ENCODE peak calls at places on chromosomes 1 and 21, in four cellular contexts. One of them, this sample, is unnamed. For H4K20me1, the result is how much of the 10 kb centered on the place peaks cover.

GRCh38 chr1:177229781-177230180 is 59.0 kb downstream of the BRINP2 start:
- DNase-seq in HCT116: no peak
- DNase-seq in endothelial cell of umbilical vein: no peak
- DNase-seq in Karpas-422: no peak
- DNase-seq in this sample: no peak

GRCh38 chr1:60903591-60903990 is 178.8 kb upstream of the NFIA start:
- DNase-seq in HCT116: no peak
- DNase-seq in endothelial cell of umbilical vein: no peak
- DNase-seq in Karpas-422: no peak
- DNase-seq in this sample: no peak

GRCh38 chr1:24481098-24481497 is 21.5 kb upstream of the RCAN3 start:
- DNase-seq in HCT116: no peak
- DNase-seq in endothelial cell of umbilical vein: no peak
- DNase-seq in Karpas-422: no peak
- DNase-seq in this sample: no peak

GRCh38 chr1:46718340-46718726 is 581 bp downstream of the EFCAB14 start:
- DNase-seq in HCT116: no peak
- DNase-seq in endothelial cell of umbilical vein: no peak
- DNase-seq in Karpas-422: peak
- DNase-seq in this sample: no peak

GRCh38 chr1:28926629-28927441 is 12.5 kb downstream of the EPB41 start:
- DNase-seq in HCT116: no peak
- DNase-seq in endothelial cell of umbilical vein: peak
- DNase-seq in Karpas-422: no peak
- DNase-seq in this sample: no peak

GRCh38 chr1:151611832-151612505 is at the start of gene SNX27:
- DNase-seq in HCT116: peak
- DNase-seq in endothelial cell of umbilical vein: peak
- DNase-seq in Karpas-422: peak
- DNase-seq in this sample: peak

GRCh38 chr1:102837551-102837950 is 270.8 kb downstream of the COL11A1 start:
- DNase-seq in HCT116: no peak
- DNase-seq in endothelial cell of umbilical vein: no peak
- DNase-seq in Karpas-422: no peak
- DNase-seq in this sample: no peak

GRCh38 chr1:178121883-178122282 is 28.0 kb downstream of the RASAL2 start:
- DNase-seq in HCT116: no peak
- DNase-seq in endothelial cell of umbilical vein: no peak
- DNase-seq in Karpas-422: no peak
- DNase-seq in this sample: no peak

GRCh38 chr1:92096317-92096716 is 16.2 kb downstream of the BTBD8 start:
- DNase-seq in HCT116: no peak
- DNase-seq in endothelial cell of umbilical vein: no peak
- DNase-seq in Karpas-422: no peak
- DNase-seq in this sample: peak

GRCh38 chr1:234484218-234484617 is 5.2 kb upstream of the TARBP1 start:
- DNase-seq in HCT116: no peak
- DNase-seq in endothelial cell of umbilical vein: no peak
- DNase-seq in Karpas-422: no peak
- DNase-seq in this sample: no peak

GRCh38 chr1:30386145-30386926 is 337.0 kb downstream of the MATN1 start:
- DNase-seq in HCT116: no peak
- DNase-seq in endothelial cell of umbilical vein: no peak
- DNase-seq in Karpas-422: no peak
- DNase-seq in this sample: no peak

GRCh38 chr1:200670215-200671118 is 760 bp upstream of the DDX59 start:
- DNase-seq in HCT116: peak
- DNase-seq in endothelial cell of umbilical vein: no peak
- DNase-seq in Karpas-422: no peak
- DNase-seq in this sample: no peak

GRCh38 chr1:116152950-116153691 is 41.9 kb downstream of the MAB21L3 start:
- DNase-seq in HCT116: no peak
- DNase-seq in endothelial cell of umbilical vein: no peak
- DNase-seq in Karpas-422: no peak
- DNase-seq in this sample: no peak

GRCh38 chr1:220575718-220576497 is 48.0 kb downstream of the MARK1 start:
- DNase-seq in HCT116: no peak
- DNase-seq in endothelial cell of umbilical vein: no peak
- DNase-seq in Karpas-422: peak
- DNase-seq in this sample: peak

GRCh38 chr1:157595356-157595755 is 2.5 kb downstream of the FCRL4 start:
- DNase-seq in HCT116: no peak
- DNase-seq in endothelial cell of umbilical vein: no peak
- DNase-seq in Karpas-422: peak
- DNase-seq in this sample: no peak

GRCh38 chr1:154342836-154343472 is 17.6 kb downstream of the ATP8B2 start:
- DNase-seq in HCT116: no peak
- DNase-seq in endothelial cell of umbilical vein: no peak
- DNase-seq in Karpas-422: peak
- DNase-seq in this sample: no peak

GRCh38 chr1:152034654-152035405 is 2.0 kb downstream of the S100A11 start:
- DNase-seq in HCT116: peak
- DNase-seq in endothelial cell of umbilical vein: peak
- DNase-seq in Karpas-422: peak
- DNase-seq in this sample: peak

GRCh38 chr1:209674957-209675566 is at the start of gene G0S2:
- DNase-seq in HCT116: no peak
- DNase-seq in endothelial cell of umbilical vein: no peak
- DNase-seq in Karpas-422: no peak
- DNase-seq in this sample: no peak

GRCh38 chr1:221254813-221255212 is 375.6 kb downstream of the HLX start:
- DNase-seq in HCT116: no peak
- DNase-seq in endothelial cell of umbilical vein: no peak
- DNase-seq in Karpas-422: no peak
- DNase-seq in this sample: no peak

GRCh38 chr1:15220825-15221431 is 26.1 kb upstream of the FHAD1 start:
- DNase-seq in HCT116: no peak
- DNase-seq in endothelial cell of umbilical vein: no peak
- DNase-seq in Karpas-422: no peak
- DNase-seq in this sample: no peak

GRCh38 chr21:31902438-31902837 is 29.6 kb downstream of the HUNK start:
- DNase-seq in HCT116: no peak
- DNase-seq in endothelial cell of umbilical vein: no peak
- DNase-seq in Karpas-422: no peak
- DNase-seq in this sample: no peak

GRCh38 chr1:206829875-206830274 is 35.5 kb upstream of the IL20 start:
- DNase-seq in HCT116: no peak
- DNase-seq in endothelial cell of umbilical vein: no peak
- DNase-seq in Karpas-422: no peak
- DNase-seq in this sample: peak

GRCh38 chr1:182784556-182785171 is 4.9 kb upstream of the NPL start:
- DNase-seq in HCT116: peak
- DNase-seq in endothelial cell of umbilical vein: peak
- DNase-seq in Karpas-422: peak
- DNase-seq in this sample: peak

GRCh38 chr1:194268839-194269238 is 1082.4 kb upstream of the B3GALT2 start:
- DNase-seq in HCT116: no peak
- DNase-seq in endothelial cell of umbilical vein: no peak
- DNase-seq in Karpas-422: no peak
- DNase-seq in this sample: no peak

GRCh38 chr1:36099681-36100341 is 11.1 kb downstream of the ADPRS start:
- DNase-seq in HCT116: peak
- DNase-seq in endothelial cell of umbilical vein: peak
- DNase-seq in Karpas-422: peak
- DNase-seq in this sample: peak

GRCh38 chr21:35138665-35139381 is 89.7 kb upstream of the RUNX1 start:
- DNase-seq in HCT116: peak
- DNase-seq in endothelial cell of umbilical vein: no peak
- DNase-seq in Karpas-422: no peak
- DNase-seq in this sample: peak

GRCh38 chr21:35136586-35137254 is 87.6 kb upstream of the RUNX1 start:
- DNase-seq in HCT116: peak
- DNase-seq in endothelial cell of umbilical vein: peak
- DNase-seq in Karpas-422: no peak
- DNase-seq in this sample: peak

GRCh38 chr21:35134299-35134698 is 85.2 kb upstream of the RUNX1 start:
- DNase-seq in HCT116: no peak
- DNase-seq in endothelial cell of umbilical vein: no peak
- DNase-seq in Karpas-422: no peak
- DNase-seq in this sample: no peak

GRCh38 chr21:35139382-35139715 is 90.2 kb upstream of the RUNX1 start:
- DNase-seq in HCT116: no peak
- DNase-seq in endothelial cell of umbilical vein: no peak
- DNase-seq in Karpas-422: no peak
- DNase-seq in this sample: no peak

DNA sequence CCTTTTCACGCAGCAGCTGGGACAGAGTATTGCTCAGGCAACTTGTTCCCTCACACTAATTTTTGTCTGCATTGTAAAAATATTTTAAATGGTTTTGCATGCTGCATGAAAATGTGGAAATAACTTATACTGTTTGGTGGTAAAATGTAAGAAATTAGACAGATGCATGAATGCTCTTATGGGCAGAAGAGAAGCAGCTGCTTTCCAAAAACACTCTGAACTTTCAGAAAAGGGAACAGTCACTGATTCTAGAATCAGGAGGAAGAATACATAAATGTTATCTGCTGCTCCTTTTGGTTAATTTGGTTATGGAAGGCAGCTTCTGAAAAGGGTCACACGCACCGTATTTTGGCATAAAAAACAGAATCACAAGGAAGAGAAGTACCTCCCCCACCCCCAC is 87.0 kb upstream of the RUNX1 start:
- DNase-seq in HCT116: no peak
- DNase-seq in endothelial cell of umbilical vein: no peak
- DNase-seq in Karpas-422: no peak
- DNase-seq in this sample: no peak
- H3K9ac ChIP-seq in HCT116: peak
- H3K9ac ChIP-seq in endothelial cell of umbilical vein: no peak
- H3K9ac ChIP-seq in Karpas-422: no peak
- H3K9ac ChIP-seq in this sample: peak

GRCh38 chr1:155882766-155883165 is 23.4 kb downstream of the SYT11 start:
- DNase-seq in HCT116: no peak
- DNase-seq in endothelial cell of umbilical vein: no peak
- DNase-seq in Karpas-422: no peak
- DNase-seq in this sample: no peak
- H4K20me1 ChIP-seq in HCT116: under half
- H4K20me1 ChIP-seq in endothelial cell of umbilical vein: under half
- H4K20me1 ChIP-seq in Karpas-422: under half
- H4K20me1 ChIP-seq in this sample: under half

GRCh38 chr1:66502084-66502483 is 31.9 kb upstream of the SGIP1 start:
- DNase-seq in HCT116: no peak
- DNase-seq in endothelial cell of umbilical vein: no peak
- DNase-seq in Karpas-422: no peak
- DNase-seq in this sample: no peak
- H3K9ac ChIP-seq in HCT116: no peak
- H3K9ac ChIP-seq in endothelial cell of umbilical vein: no peak
- H3K9ac ChIP-seq in Karpas-422: no peak
- H3K9ac ChIP-seq in this sample: no peak

GRCh38 chr1:56509713-56510641 is 69.4 kb downstream of the PLPP3 start:
- DNase-seq in HCT116: no peak
- DNase-seq in endothelial cell of umbilical vein: no peak
- DNase-seq in Karpas-422: no peak
- DNase-seq in this sample: no peak

GRCh38 chr1:56510642-56511021 is 68.7 kb downstream of the PLPP3 start:
- DNase-seq in HCT116: no peak
- DNase-seq in endothelial cell of umbilical vein: no peak
- DNase-seq in Karpas-422: no peak
- DNase-seq in this sample: no peak

GRCh38 chr1:56508523-56508983 is 70.8 kb downstream of the PLPP3 start:
- DNase-seq in HCT116: no peak
- DNase-seq in endothelial cell of umbilical vein: no peak
- DNase-seq in Karpas-422: no peak
- DNase-seq in this sample: peak

GRCh38 chr1:56513095-56513494 is 66.3 kb downstream of the PLPP3 start:
- DNase-seq in HCT116: no peak
- DNase-seq in endothelial cell of umbilical vein: peak
- DNase-seq in Karpas-422: no peak
- DNase-seq in this sample: no peak

DNA sequence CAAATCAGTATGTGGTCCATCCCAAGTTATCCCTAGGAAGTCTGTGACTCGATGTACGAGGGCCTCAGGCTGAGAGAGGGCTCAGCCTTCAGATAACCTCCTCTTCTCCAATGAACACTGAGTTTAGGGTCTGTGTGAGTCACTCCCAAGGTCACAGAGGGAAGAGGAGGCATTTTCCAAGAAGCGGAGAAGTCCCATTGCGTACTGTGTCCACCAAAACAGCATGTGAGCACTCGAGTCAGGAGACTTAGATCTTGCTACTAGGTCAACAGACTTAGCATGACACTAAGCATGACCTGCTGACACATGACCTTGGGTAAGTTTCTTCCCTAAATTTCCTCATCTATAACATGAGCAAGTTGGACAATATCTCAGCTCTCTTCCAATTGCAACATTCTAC is 68.0 kb downstream of the PLPP3 start:
- DNase-seq in HCT116: no peak
- DNase-seq in endothelial cell of umbilical vein: no peak
- DNase-seq in Karpas-422: no peak
- DNase-seq in this sample: no peak
- H4K20me1 ChIP-seq in HCT116: under half
- H4K20me1 ChIP-seq in endothelial cell of umbilical vein: under half
- H4K20me1 ChIP-seq in Karpas-422: under half
- H4K20me1 ChIP-seq in this sample: under half

DNA sequence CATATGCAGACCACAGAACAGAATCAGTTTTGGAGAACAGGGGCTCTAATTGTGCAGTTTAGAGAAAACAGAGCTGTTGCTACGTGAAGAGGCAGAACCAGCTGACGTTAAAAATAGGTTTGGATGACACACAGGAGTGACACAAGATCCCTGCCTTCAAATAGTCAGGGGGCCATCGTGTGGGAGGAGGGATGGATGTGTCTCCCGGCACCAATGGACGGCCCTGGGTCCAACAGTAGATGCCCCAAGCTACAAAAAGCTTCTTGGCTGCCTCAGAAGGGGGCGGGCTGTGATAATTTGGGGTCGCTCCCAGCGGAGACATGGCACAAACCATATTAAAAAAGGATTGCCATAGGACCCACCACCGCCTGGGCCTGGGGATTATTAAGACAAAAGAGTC is 87.9 kb downstream of the MRPL37 start:
- DNase-seq in HCT116: no peak
- DNase-seq in endothelial cell of umbilical vein: no peak
- DNase-seq in Karpas-422: no peak
- DNase-seq in this sample: no peak
- H3K9ac ChIP-seq in HCT116: no peak
- H3K9ac ChIP-seq in endothelial cell of umbilical vein: no peak
- H3K9ac ChIP-seq in Karpas-422: no peak
- H3K9ac ChIP-seq in this sample: no peak